ENCODE peak calls at places on chromosomes 6 and 20, in nine cellular contexts. F, E, A, G, M, K, V, U and C are unnamed samples.
A peak's percentile ranks its signal among the peaks of the same experiment; 100 is the strongest.

GRCh38 chr6:42551202-42551601 is 12.6 kb upstream of the UBR2 start:
- DNase-seq in F (no peak), E (no peak), A (no peak), G (no peak), M (no peak), K (no peak), V (no peak), U (no peak), C (no peak)

GRCh38 chr20:6744171-6744570 is 23.3 kb upstream of the BMP2 start:
- DNase-seq in F (no peak), E (no peak), A (no peak), G (no peak), M (no peak), K (no peak), V (no peak), U (no peak), C (no peak)

GRCh38 chr6:75743971-75744370 is 5.1 kb upstream of the MYO6 start:
- DNase-seq in F (no peak), E (no peak), A (no peak), G (no peak), M (no peak), K (no peak), V (no peak), U (no peak), C (no peak)

GRCh38 chr6:112253842-112254816 is at the start of gene LAMA4:
- DNase-seq in F (no peak), E (no peak), A (no peak), G (peak; percentile 33), M (no peak), K (peak; percentile 66), V (peak; percentile 60), U (no peak), C (no peak)

GRCh38 chr6:16130932-16131387 is 2.1 kb downstream of the MYLIP start:
- DNase-seq in F (peak; percentile 31), E (peak; percentile 5), A (peak; percentile 91), G (no peak), M (peak; percentile 29), K (no peak), V (no peak), U (peak; percentile 61), C (no peak)

GRCh38 chr6:122845916-122846632 is 57.0 kb downstream of the SMPDL3A start:
- DNase-seq in F (no peak), E (no peak), A (peak; percentile 18), G (no peak), M (no peak), K (no peak), V (no peak), U (no peak), C (no peak)

GRCh38 chr6:30640481-30640880 is 6.5 kb upstream of the C6orf136 start:
- DNase-seq in F (no peak), E (no peak), A (no peak), G (no peak), M (no peak), K (no peak), V (no peak), U (no peak), C (no peak)

GRCh38 chr6:87436435-87436834 is 28.7 kb downstream of the CFAP206 start:
- DNase-seq in F (no peak), E (peak; percentile 15), A (peak; percentile 73), G (no peak), M (peak; percentile 11), K (no peak), V (peak; percentile 28), U (peak; percentile 25), C (peak; percentile 1)

GRCh38 chr6:52746213-52746612 is 17.1 kb downstream of the GSTA2 start:
- DNase-seq in F (no peak), E (no peak), A (no peak), G (no peak), M (no peak), K (no peak), V (no peak), U (no peak), C (no peak)

GRCh38 chr20:53887973-53888372 is 182.4 kb downstream of the BCAS1 start:
- DNase-seq in F (no peak), E (no peak), A (no peak), G (no peak), M (no peak), K (no peak), V (no peak), U (no peak), C (no peak)

GRCh38 chr6:157962601-157963084 is 19.0 kb upstream of the SYNJ2 start:
- DNase-seq in F (no peak), E (no peak), A (no peak), G (no peak), M (no peak), K (no peak), V (no peak), U (no peak), C (no peak)

GRCh38 chr20:19114410-19114809 is 98.0 kb upstream of the SLC24A3 start:
- DNase-seq in F (no peak), E (no peak), A (peak; percentile 36), G (peak; percentile 10), M (no peak), K (no peak), V (no peak), U (peak; percentile 34), C (no peak)